ENCODE peak calls at places on chromosomes 6 and 20, in five cellular contexts. S, F, M, N and C are unnamed samples.

GRCh38 chr6:32764050-32764449 is 718 bp upstream of the HLA-DQB2 start:
- DNase-seq in S (no peak), F (no peak), M (no peak), N (no peak), C (no peak)

GRCh38 chr6:108800510-108800909 is 47.7 kb upstream of the ARMC2 start:
- DNase-seq in S (peak; percentile 15), F (peak; percentile 6), M (no peak), N (no peak), C (no peak)

GRCh38 chr6:46501136-46502089 is 10.2 kb upstream of the RCAN2 start:
- DNase-seq in S (peak; percentile 45), F (no peak), M (no peak), N (no peak), C (no peak)

GRCh38 chr20:57445298-57445697 is 54.1 kb downstream of the RBM38 start:
- DNase-seq in S (no peak), F (peak; percentile 67), M (no peak), N (peak; percentile 14), C (no peak)

GRCh38 chr6:1724124-1724523 is 114.4 kb downstream of the FOXC1 start:
- DNase-seq in S (no peak), F (no peak), M (no peak), N (no peak), C (no peak)

GRCh38 chr6:134466751-134467525 is 149.0 kb upstream of the SGK1 start:
- DNase-seq in S (peak; percentile 35), F (no peak), M (no peak), N (no peak), C (no peak)

GRCh38 chr6:18415671-18416340 is 28.7 kb downstream of the RNF144B start:
- DNase-seq in S (peak; percentile 57), F (no peak), M (no peak), N (no peak), C (no peak)

GRCh38 chr6:31336872-31337496 is 20.0 kb downstream of the HLA-B start:
- DNase-seq in S (peak; percentile 8), F (no peak), M (no peak), N (no peak), C (no peak)

GRCh38 chr20:51335329-51335841 is 207.1 kb downstream of the NFATC2 start:
- DNase-seq in S (peak; percentile 100), F (peak; percentile 95), M (no peak), N (peak; percentile 100), C (no peak)

GRCh38 chr6:170113141-170113540 is 177.7 kb downstream of the DLL1 start:
- DNase-seq in S (no peak), F (no peak), M (peak; percentile 6), N (no peak), C (no peak)

GRCh38 chr20:33568378-33569289 is 78.7 kb downstream of the CBFA2T2 start:
- DNase-seq in S (no peak), F (no peak), M (peak; percentile 75), N (no peak), C (peak; percentile 73)

GRCh38 chr20:53738945-53739798 is 145.5 kb upstream of the ZNF217 start:
- DNase-seq in S (no peak), F (peak; percentile 14), M (no peak), N (no peak), C (no peak)

GRCh38 chr6:34425132-34425497 is 754 bp downstream of the RPS10 start:
- DNase-seq in S (no peak), F (no peak), M (no peak), N (no peak), C (no peak)

GRCh38 chr6:167917755-167918154 is 79.7 kb upstream of the KIF25 start:
- DNase-seq in S (no peak), F (no peak), M (no peak), N (no peak), C (no peak)

GRCh38 chr6:36822506-36823269 is 16.6 kb downstream of the CPNE5 start:
- DNase-seq in S (no peak), F (peak; percentile 60), M (no peak), N (no peak), C (no peak)

GRCh38 chr20:49823152-49823847 is 10.7 kb downstream of the SLC9A8 start:
- DNase-seq in S (no peak), F (no peak), M (no peak), N (no peak), C (no peak)

GRCh38 chr6:43376551-43376981 is 7.1 kb upstream of the ZNF318 start:
- DNase-seq in S (peak; percentile 71), F (peak; percentile 13), M (no peak), N (no peak), C (no peak)

GRCh38 chr6:5684320-5684719 is 322.4 kb downstream of the NRN1 start:
- DNase-seq in S (peak; percentile 34), F (no peak), M (no peak), N (peak; percentile 68), C (no peak)